ENCODE peak calls at places on chromosomes 7 and 10, in eight cellular contexts. One of them, this sample, is unnamed.

GRCh38 chr7:138945806-138946205 is 35.4 kb downstream of the KIAA1549 start:
- DNase-seq in prostate gland: no peak
- DNase-seq in HFFc6: no peak
- DNase-seq in body of pancreas: no peak
- DNase-seq in lower leg skin: no peak
- DNase-seq in stomach: no peak
- DNase-seq in breast epithelium: no peak
- DNase-seq in progenitor cell of endocrine pancreas: no peak
- DNase-seq in this sample: no peak

GRCh38 chr7:30971840-30972563 is 8.2 kb downstream of the GHRHR start:
- DNase-seq in HFFc6: no peak
- DNase-seq in prostate gland: no peak
- DNase-seq in breast epithelium: no peak
- DNase-seq in body of pancreas: no peak
- DNase-seq in progenitor cell of endocrine pancreas: no peak
- DNase-seq in lower leg skin: peak
- DNase-seq in stomach: no peak
- DNase-seq in this sample: no peak

GRCh38 chr10:69500864-69501468 is 49.7 kb downstream of the TSPAN15 start:
- DNase-seq in stomach: peak
- DNase-seq in lower leg skin: no peak
- DNase-seq in body of pancreas: no peak
- DNase-seq in breast epithelium: no peak
- DNase-seq in progenitor cell of endocrine pancreas: no peak
- DNase-seq in HFFc6: no peak
- DNase-seq in prostate gland: no peak
- DNase-seq in this sample: no peak

GRCh38 chr7:99498546-99498944 is 1.5 kb downstream of the ZNF394 start:
- DNase-seq in body of pancreas: no peak
- DNase-seq in progenitor cell of endocrine pancreas: no peak
- DNase-seq in breast epithelium: no peak
- DNase-seq in stomach: no peak
- DNase-seq in HFFc6: no peak
- DNase-seq in prostate gland: no peak
- DNase-seq in lower leg skin: no peak
- DNase-seq in this sample: no peak

GRCh38 chr10:28627102-28627501 is 50.2 kb upstream of the BAMBI start:
- DNase-seq in breast epithelium: no peak
- DNase-seq in prostate gland: no peak
- DNase-seq in stomach: no peak
- DNase-seq in HFFc6: no peak
- DNase-seq in lower leg skin: no peak
- DNase-seq in progenitor cell of endocrine pancreas: no peak
- DNase-seq in body of pancreas: no peak
- DNase-seq in this sample: no peak

GRCh38 chr7:90274161-90274560 is 29.2 kb downstream of the CFAP69 start:
- DNase-seq in HFFc6: no peak
- DNase-seq in body of pancreas: no peak
- DNase-seq in lower leg skin: no peak
- DNase-seq in stomach: no peak
- DNase-seq in progenitor cell of endocrine pancreas: no peak
- DNase-seq in breast epithelium: no peak
- DNase-seq in prostate gland: no peak
- DNase-seq in this sample: no peak

GRCh38 chr7:95066736-95067530 is 159.5 kb downstream of the PPP1R9A start:
- DNase-seq in body of pancreas: no peak
- DNase-seq in stomach: no peak
- DNase-seq in progenitor cell of endocrine pancreas: no peak
- DNase-seq in HFFc6: no peak
- DNase-seq in lower leg skin: no peak
- DNase-seq in breast epithelium: no peak
- DNase-seq in prostate gland: no peak
- DNase-seq in this sample: no peak

GRCh38 chr7:114392686-114393085 is 21.9 kb upstream of the FOXP2 start:
- DNase-seq in HFFc6: no peak
- DNase-seq in progenitor cell of endocrine pancreas: no peak
- DNase-seq in lower leg skin: no peak
- DNase-seq in body of pancreas: no peak
- DNase-seq in stomach: no peak
- DNase-seq in breast epithelium: no peak
- DNase-seq in prostate gland: no peak
- DNase-seq in this sample: no peak

GRCh38 chr10:12644380-12645144 is 295.2 kb downstream of the CAMK1D start:
- DNase-seq in stomach: no peak
- DNase-seq in body of pancreas: no peak
- DNase-seq in prostate gland: no peak
- DNase-seq in progenitor cell of endocrine pancreas: no peak
- DNase-seq in breast epithelium: no peak
- DNase-seq in lower leg skin: no peak
- DNase-seq in HFFc6: no peak
- DNase-seq in this sample: no peak

GRCh38 chr10:84683550-84683949 is 355.2 kb downstream of the CCSER2 start:
- DNase-seq in prostate gland: no peak
- DNase-seq in body of pancreas: no peak
- DNase-seq in stomach: no peak
- DNase-seq in breast epithelium: no peak
- DNase-seq in HFFc6: no peak
- DNase-seq in progenitor cell of endocrine pancreas: no peak
- DNase-seq in lower leg skin: no peak
- DNase-seq in this sample: no peak

GRCh38 chr7:74420006-74420405 is 33.7 kb upstream of the GTF2IRD1 start:
- DNase-seq in stomach: no peak
- DNase-seq in progenitor cell of endocrine pancreas: no peak
- DNase-seq in body of pancreas: no peak
- DNase-seq in breast epithelium: no peak
- DNase-seq in lower leg skin: no peak
- DNase-seq in prostate gland: no peak
- DNase-seq in HFFc6: no peak
- DNase-seq in this sample: no peak

GRCh38 chr10:76717141-76717540 is 920.5 kb downstream of the KCNMA1 start:
- DNase-seq in lower leg skin: no peak
- DNase-seq in HFFc6: peak
- DNase-seq in breast epithelium: no peak
- DNase-seq in prostate gland: no peak
- DNase-seq in stomach: no peak
- DNase-seq in body of pancreas: no peak
- DNase-seq in progenitor cell of endocrine pancreas: no peak
- DNase-seq in this sample: no peak

GRCh38 chr7:132145063-132145462 is 431.2 kb downstream of the PLXNA4 start:
- DNase-seq in body of pancreas: no peak
- DNase-seq in prostate gland: no peak
- DNase-seq in breast epithelium: no peak
- DNase-seq in stomach: no peak
- DNase-seq in progenitor cell of endocrine pancreas: no peak
- DNase-seq in lower leg skin: no peak
- DNase-seq in HFFc6: no peak
- DNase-seq in this sample: no peak

GRCh38 chr10:68251146-68251545 is 19.2 kb upstream of the ATOH7 start:
- DNase-seq in progenitor cell of endocrine pancreas: no peak
- DNase-seq in breast epithelium: no peak
- DNase-seq in body of pancreas: no peak
- DNase-seq in HFFc6: no peak
- DNase-seq in prostate gland: no peak
- DNase-seq in stomach: no peak
- DNase-seq in lower leg skin: no peak
- DNase-seq in this sample: no peak

GRCh38 chr7:150569245-150569644 is 2.1 kb downstream of the GIMAP4 start:
- DNase-seq in body of pancreas: no peak
- DNase-seq in breast epithelium: no peak
- DNase-seq in stomach: no peak
- DNase-seq in lower leg skin: no peak
- DNase-seq in HFFc6: no peak
- DNase-seq in prostate gland: no peak
- DNase-seq in progenitor cell of endocrine pancreas: no peak
- DNase-seq in this sample: no peak

GRCh38 chr7:45652630-45653029 is 78.5 kb downstream of the ADCY1 start:
- DNase-seq in lower leg skin: no peak
- DNase-seq in prostate gland: no peak
- DNase-seq in stomach: no peak
- DNase-seq in body of pancreas: no peak
- DNase-seq in progenitor cell of endocrine pancreas: no peak
- DNase-seq in breast epithelium: no peak
- DNase-seq in HFFc6: no peak
- DNase-seq in this sample: no peak

GRCh38 chr7:105122619-105123018 is 108.6 kb downstream of the KMT2E start:
- DNase-seq in prostate gland: no peak
- DNase-seq in progenitor cell of endocrine pancreas: no peak
- DNase-seq in HFFc6: no peak
- DNase-seq in lower leg skin: no peak
- DNase-seq in breast epithelium: no peak
- DNase-seq in stomach: no peak
- DNase-seq in body of pancreas: no peak
- DNase-seq in this sample: no peak

GRCh38 chr10:49080071-49080470 is 35.3 kb downstream of the VSTM4 start:
- DNase-seq in HFFc6: no peak
- DNase-seq in lower leg skin: no peak
- DNase-seq in body of pancreas: no peak
- DNase-seq in breast epithelium: no peak
- DNase-seq in stomach: no peak
- DNase-seq in prostate gland: no peak
- DNase-seq in progenitor cell of endocrine pancreas: no peak
- DNase-seq in this sample: no peak

GRCh38 chr7:97174308-97174707 is 56.8 kb downstream of the SDHAF3 start:
- DNase-seq in progenitor cell of endocrine pancreas: no peak
- DNase-seq in prostate gland: no peak
- DNase-seq in breast epithelium: no peak
- DNase-seq in lower leg skin: no peak
- DNase-seq in stomach: no peak
- DNase-seq in HFFc6: no peak
- DNase-seq in body of pancreas: no peak
- DNase-seq in this sample: no peak

GRCh38 chr7:27712217-27712616 is 27.7 kb upstream of the TAX1BP1 start:
- DNase-seq in prostate gland: no peak
- DNase-seq in progenitor cell of endocrine pancreas: no peak
- DNase-seq in HFFc6: no peak
- DNase-seq in body of pancreas: no peak
- DNase-seq in lower leg skin: no peak
- DNase-seq in stomach: no peak
- DNase-seq in breast epithelium: no peak
- DNase-seq in this sample: no peak

GRCh38 chr7:151046603-151047573 is 1.4 kb upstream of the ASIC3 start:
- DNase-seq in lower leg skin: no peak
- DNase-seq in progenitor cell of endocrine pancreas: no peak
- DNase-seq in HFFc6: peak
- DNase-seq in breast epithelium: no peak
- DNase-seq in body of pancreas: no peak
- DNase-seq in prostate gland: no peak
- DNase-seq in stomach: no peak
- DNase-seq in this sample: no peak

GRCh38 chr10:15265076-15265475 is 96.6 kb upstream of the NMT2 start:
- DNase-seq in HFFc6: no peak
- DNase-seq in stomach: no peak
- DNase-seq in lower leg skin: no peak
- DNase-seq in prostate gland: no peak
- DNase-seq in body of pancreas: no peak
- DNase-seq in breast epithelium: no peak
- DNase-seq in progenitor cell of endocrine pancreas: no peak
- DNase-seq in this sample: no peak

GRCh38 chr7:139047970-139048369 is 12.1 kb upstream of the ZC3HAV1L start:
- DNase-seq in lower leg skin: no peak
- DNase-seq in progenitor cell of endocrine pancreas: no peak
- DNase-seq in HFFc6: no peak
- DNase-seq in stomach: no peak
- DNase-seq in breast epithelium: no peak
- DNase-seq in prostate gland: no peak
- DNase-seq in body of pancreas: no peak
- DNase-seq in this sample: no peak

GRCh38 chr10:123270221-123270620 is 116.0 kb downstream of the BUB3 start:
- DNase-seq in breast epithelium: no peak
- DNase-seq in prostate gland: no peak
- DNase-seq in body of pancreas: no peak
- DNase-seq in progenitor cell of endocrine pancreas: no peak
- DNase-seq in HFFc6: peak
- DNase-seq in stomach: no peak
- DNase-seq in lower leg skin: no peak
- DNase-seq in this sample: no peak

GRCh38 chr7:12686234-12686893 is 1.1 kb upstream of the ARL4A start:
- DNase-seq in prostate gland: peak
- DNase-seq in lower leg skin: peak
- DNase-seq in HFFc6: peak
- DNase-seq in stomach: peak
- DNase-seq in progenitor cell of endocrine pancreas: peak
- DNase-seq in breast epithelium: peak
- DNase-seq in body of pancreas: peak
- DNase-seq in this sample: peak

GRCh38 chr7:143884978-143885559 is 16.9 kb downstream of the TCAF1 start:
- DNase-seq in breast epithelium: peak
- DNase-seq in body of pancreas: peak
- DNase-seq in lower leg skin: no peak
- DNase-seq in prostate gland: no peak
- DNase-seq in stomach: no peak
- DNase-seq in HFFc6: peak
- DNase-seq in progenitor cell of endocrine pancreas: peak
- DNase-seq in this sample: peak
- TF ChIP-seq CTCF in breast epithelium: no peak
- TF ChIP-seq CTCF in body of pancreas: no peak
- TF ChIP-seq CTCF in lower leg skin: no peak
- TF ChIP-seq CTCF in prostate gland: no peak
- TF ChIP-seq CTCF in stomach: no peak
- TF ChIP-seq CTCF in HFFc6: peak
- TF ChIP-seq CTCF in progenitor cell of endocrine pancreas: peak
- TF ChIP-seq CTCF in this sample: no peak

DNA sequence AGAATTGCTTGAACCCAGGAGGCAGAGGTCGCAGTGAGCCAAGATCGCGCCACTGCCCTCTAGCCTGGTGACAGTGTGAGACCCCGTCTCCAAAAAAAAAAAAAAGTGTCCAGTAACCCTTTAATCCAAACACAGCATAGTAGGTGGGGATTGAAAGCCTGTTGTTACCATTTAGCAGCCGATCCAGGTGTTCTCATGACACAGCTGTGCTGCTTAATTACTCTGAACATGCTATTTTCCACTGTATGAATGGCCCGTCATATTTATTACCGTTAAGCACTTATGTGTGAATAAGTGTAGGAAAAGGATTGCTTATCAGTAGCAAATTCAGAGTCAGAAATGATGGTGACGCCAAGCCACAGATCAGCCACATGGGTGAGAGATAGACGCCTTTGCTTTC is 11.7 kb upstream of the ORAI2 start:
- DNase-seq in breast epithelium: no peak
- DNase-seq in stomach: no peak
- DNase-seq in lower leg skin: no peak
- DNase-seq in progenitor cell of endocrine pancreas: no peak
- DNase-seq in prostate gland: no peak
- DNase-seq in HFFc6: no peak
- DNase-seq in body of pancreas: no peak
- DNase-seq in this sample: no peak
- TF ChIP-seq CTCF in breast epithelium: no peak
- TF ChIP-seq CTCF in stomach: no peak
- TF ChIP-seq CTCF in lower leg skin: no peak
- TF ChIP-seq CTCF in progenitor cell of endocrine pancreas: no peak
- TF ChIP-seq CTCF in prostate gland: no peak
- TF ChIP-seq CTCF in HFFc6: no peak
- TF ChIP-seq CTCF in body of pancreas: no peak
- TF ChIP-seq CTCF in this sample: no peak

GRCh38 chr7:1529383-1530116 is 952 bp upstream of the MAFK start:
- DNase-seq in body of pancreas: peak
- DNase-seq in lower leg skin: no peak
- DNase-seq in prostate gland: no peak
- DNase-seq in breast epithelium: no peak
- DNase-seq in stomach: no peak
- DNase-seq in progenitor cell of endocrine pancreas: no peak
- DNase-seq in HFFc6: no peak
- DNase-seq in this sample: no peak
- TF ChIP-seq CTCF in body of pancreas: no peak
- TF ChIP-seq CTCF in lower leg skin: no peak
- TF ChIP-seq CTCF in prostate gland: no peak
- TF ChIP-seq CTCF in breast epithelium: no peak
- TF ChIP-seq CTCF in stomach: no peak
- TF ChIP-seq CTCF in progenitor cell of endocrine pancreas: no peak
- TF ChIP-seq CTCF in HFFc6: no peak
- TF ChIP-seq CTCF in this sample: no peak

GRCh38 chr10:10930979-10931743 is 86.5 kb upstream of the CELF2 start:
- DNase-seq in breast epithelium: no peak
- DNase-seq in prostate gland: no peak
- DNase-seq in body of pancreas: no peak
- DNase-seq in progenitor cell of endocrine pancreas: no peak
- DNase-seq in HFFc6: no peak
- DNase-seq in lower leg skin: no peak
- DNase-seq in stomach: no peak
- DNase-seq in this sample: no peak
- TF ChIP-seq CTCF in breast epithelium: no peak
- TF ChIP-seq CTCF in prostate gland: no peak
- TF ChIP-seq CTCF in body of pancreas: no peak
- TF ChIP-seq CTCF in progenitor cell of endocrine pancreas: no peak
- TF ChIP-seq CTCF in HFFc6: peak
- TF ChIP-seq CTCF in lower leg skin: no peak
- TF ChIP-seq CTCF in stomach: no peak
- TF ChIP-seq CTCF in this sample: no peak

This sample was measured in mesothelial cell of epicardium.